ENCODE peak calls at places on chromosomes 7 and 10, in seven cellular contexts. H is progenitor cell of endocrine pancreas; S is hippocampal formation; V is activated naive CD4-positive, alpha-beta T cell treated with anti-CD3 and anti-CD28 coated beads, Interleukin-2, amount 50 U/mL, for 16 hours; Q is stimulated activated CD8-positive, alpha-beta memory T cell treated with anti-CD3 and anti-CD28 coated beads, Interleukin-12 subunit alpha, Interleukin-12 subunit beta, amount 100 ng/mL, for 4 hours; F is activated CD4-positive, alpha-beta T cell treated with anti-CD3 and anti-CD28 coated beads for 24 hours; W is activated CD8-positive, alpha-beta memory T cell treated with anti-CD3 and anti-CD28 coated beads, Interleukin-2, amount 50 U/mL, for 48 hours. K is an unnamed sample.

GRCh38 chr7:26376208-26376917 is 84.7 kb downstream of the SNX10 start:
- DNase-seq in H (peak; percentile 75), S (no peak), V (peak; percentile 31), Q (no peak), F (peak; percentile 25), W (peak; percentile 74), K (peak; percentile 47)

GRCh38 chr7:92461027-92462003 is 14.0 kb downstream of the GATAD1 start:
- DNase-seq in H (no peak), S (no peak), V (peak; percentile 20), Q (no peak), F (no peak), W (no peak), K (no peak)

GRCh38 chr7:158728911-158729645 is 24.5 kb upstream of the NCAPG2 start:
- DNase-seq in H (no peak), S (no peak), V (no peak), Q (no peak), F (no peak), W (peak; percentile 32), K (no peak)

GRCh38 chr10:112352044-112352443 is 21.9 kb upstream of the ACSL5 start:
- DNase-seq in H (no peak), S (no peak), V (no peak), Q (no peak), F (no peak), W (no peak), K (no peak)

GRCh38 chr7:22854158-22855048 is 31.8 kb upstream of the TOMM7 start:
- DNase-seq in H (peak; percentile 37), S (no peak), V (peak; percentile 87), Q (peak; percentile 71), F (peak; percentile 74), W (peak; percentile 91), K (peak; percentile 84)

GRCh38 chr10:13399236-13399635 is 51.1 kb upstream of the SEPHS1 start:
- DNase-seq in H (no peak), S (no peak), V (no peak), Q (no peak), F (no peak), W (no peak), K (no peak)

GRCh38 chr7:142788303-142789286 is 17.8 kb downstream of the PRSS2 start:
- DNase-seq in H (no peak), S (no peak), V (no peak), Q (no peak), F (no peak), W (no peak), K (no peak)

GRCh38 chr10:75294518-75294865 is 58.7 kb upstream of the COMTD1 start:
- DNase-seq in H (peak; percentile 30), S (no peak), V (no peak), Q (no peak), F (no peak), W (no peak), K (no peak)

GRCh38 chr10:132836832-132837540 is 51.0 kb upstream of the NKX6-2 start:
- DNase-seq in H (peak; percentile 43), S (peak; percentile 25), V (peak; percentile 49), Q (no peak), F (peak; percentile 36), W (peak; percentile 81), K (peak; percentile 54)

GRCh38 chr7:85630904-85631582 is 444.2 kb upstream of the SEMA3D start:
- DNase-seq in H (no peak), S (no peak), V (no peak), Q (no peak), F (no peak), W (no peak), K (no peak)

GRCh38 chr7:2044883-2045471 is 187.8 kb downstream of the MAD1L1 start:
- DNase-seq in H (no peak), S (no peak), V (no peak), Q (no peak), F (no peak), W (no peak), K (no peak)

GRCh38 chr7:75689246-75690099 is 49.3 kb downstream of the HIP1 start:
- DNase-seq in H (no peak), S (no peak), V (no peak), Q (no peak), F (no peak), W (no peak), K (no peak)

K was measured in activated B cell treated with CpG ODN at 0.5 μM for 24 hours.